ENCODE peak calls at places on chromosomes 5 and 9, in eight cellular contexts. One of them, this sample, is unnamed.

GRCh38 chr9:133103183-133103986 is 17.7 kb downstream of the RALGDS start:
- DNase-seq in ovary: peak; percentile 75
- DNase-seq in CD4-positive, CD25-positive, alpha-beta regulatory T cell: peak; percentile 56
- DNase-seq in HT-29: peak; percentile 87
- DNase-seq in cardiac fibroblast: peak; percentile 45
- DNase-seq in stimulated activated CD4-positive, alpha-beta T cell treated with anti-CD3 and anti-CD28 coated beads, Interleukin-12 subunit alpha, Interleukin-12 subunit beta, amount 100 ng/mL, for 48 hours: peak; percentile 31
- DNase-seq in activated CD4-positive, alpha-beta T cell treated with anti-CD3 and anti-CD28 coated beads, Interleukin-2, amount 10 ng/mL, durations not matched to agents 7 days and 5 days: peak; percentile 54
- DNase-seq in RCC 7860: peak; percentile 22
- DNase-seq in this sample: peak; percentile 61

GRCh38 chr5:1860949-1861348 is 21.8 kb downstream of the IRX4 start:
- DNase-seq in activated CD4-positive, alpha-beta T cell treated with anti-CD3 and anti-CD28 coated beads, Interleukin-2, amount 10 ng/mL, durations not matched to agents 7 days and 5 days: no peak
- DNase-seq in RCC 7860: no peak
- DNase-seq in CD4-positive, CD25-positive, alpha-beta regulatory T cell: no peak
- DNase-seq in HT-29: no peak
- DNase-seq in cardiac fibroblast: no peak
- DNase-seq in stimulated activated CD4-positive, alpha-beta T cell treated with anti-CD3 and anti-CD28 coated beads, Interleukin-12 subunit alpha, Interleukin-12 subunit beta, amount 100 ng/mL, for 48 hours: no peak
- DNase-seq in ovary: no peak
- DNase-seq in this sample: peak; percentile 56

GRCh38 chr5:68682400-68683152 is 411.2 kb upstream of the SLC30A5 start:
- DNase-seq in ovary: no peak
- DNase-seq in activated CD4-positive, alpha-beta T cell treated with anti-CD3 and anti-CD28 coated beads, Interleukin-2, amount 10 ng/mL, durations not matched to agents 7 days and 5 days: no peak
- DNase-seq in CD4-positive, CD25-positive, alpha-beta regulatory T cell: no peak
- DNase-seq in HT-29: peak; percentile 51
- DNase-seq in stimulated activated CD4-positive, alpha-beta T cell treated with anti-CD3 and anti-CD28 coated beads, Interleukin-12 subunit alpha, Interleukin-12 subunit beta, amount 100 ng/mL, for 48 hours: no peak
- DNase-seq in cardiac fibroblast: no peak
- DNase-seq in RCC 7860: peak; percentile 24
- DNase-seq in this sample: no peak

GRCh38 chr9:82140471-82140870 is 151.9 kb downstream of the SPATA31D1 start:
- DNase-seq in stimulated activated CD4-positive, alpha-beta T cell treated with anti-CD3 and anti-CD28 coated beads, Interleukin-12 subunit alpha, Interleukin-12 subunit beta, amount 100 ng/mL, for 48 hours: no peak
- DNase-seq in RCC 7860: no peak
- DNase-seq in HT-29: peak; percentile 10
- DNase-seq in ovary: no peak
- DNase-seq in activated CD4-positive, alpha-beta T cell treated with anti-CD3 and anti-CD28 coated beads, Interleukin-2, amount 10 ng/mL, durations not matched to agents 7 days and 5 days: no peak
- DNase-seq in CD4-positive, CD25-positive, alpha-beta regulatory T cell: no peak
- DNase-seq in cardiac fibroblast: no peak
- DNase-seq in this sample: no peak

GRCh38 chr9:86846679-86847078 is 100.6 kb downstream of the GAS1 start:
- DNase-seq in HT-29: no peak
- DNase-seq in activated CD4-positive, alpha-beta T cell treated with anti-CD3 and anti-CD28 coated beads, Interleukin-2, amount 10 ng/mL, durations not matched to agents 7 days and 5 days: no peak
- DNase-seq in stimulated activated CD4-positive, alpha-beta T cell treated with anti-CD3 and anti-CD28 coated beads, Interleukin-12 subunit alpha, Interleukin-12 subunit beta, amount 100 ng/mL, for 48 hours: no peak
- DNase-seq in RCC 7860: no peak
- DNase-seq in ovary: no peak
- DNase-seq in CD4-positive, CD25-positive, alpha-beta regulatory T cell: no peak
- DNase-seq in cardiac fibroblast: no peak
- DNase-seq in this sample: no peak

GRCh38 chr5:156208271-156208670 is 118.7 kb upstream of the SGCD start:
- DNase-seq in stimulated activated CD4-positive, alpha-beta T cell treated with anti-CD3 and anti-CD28 coated beads, Interleukin-12 subunit alpha, Interleukin-12 subunit beta, amount 100 ng/mL, for 48 hours: no peak
- DNase-seq in cardiac fibroblast: peak; percentile 2
- DNase-seq in activated CD4-positive, alpha-beta T cell treated with anti-CD3 and anti-CD28 coated beads, Interleukin-2, amount 10 ng/mL, durations not matched to agents 7 days and 5 days: peak; percentile 7
- DNase-seq in HT-29: peak; percentile 30
- DNase-seq in RCC 7860: no peak
- DNase-seq in ovary: no peak
- DNase-seq in CD4-positive, CD25-positive, alpha-beta regulatory T cell: no peak
- DNase-seq in this sample: no peak

GRCh38 chr5:133220851-133221674 is 169.2 kb downstream of the HSPA4 start:
- DNase-seq in HT-29: no peak
- DNase-seq in CD4-positive, CD25-positive, alpha-beta regulatory T cell: no peak
- DNase-seq in ovary: no peak
- DNase-seq in activated CD4-positive, alpha-beta T cell treated with anti-CD3 and anti-CD28 coated beads, Interleukin-2, amount 10 ng/mL, durations not matched to agents 7 days and 5 days: no peak
- DNase-seq in cardiac fibroblast: peak; percentile 41
- DNase-seq in RCC 7860: no peak
- DNase-seq in stimulated activated CD4-positive, alpha-beta T cell treated with anti-CD3 and anti-CD28 coated beads, Interleukin-12 subunit alpha, Interleukin-12 subunit beta, amount 100 ng/mL, for 48 hours: no peak
- DNase-seq in this sample: no peak

GRCh38 chr5:60386398-60386797 is 313.6 kb downstream of the DEPDC1B start:
- DNase-seq in CD4-positive, CD25-positive, alpha-beta regulatory T cell: no peak
- DNase-seq in cardiac fibroblast: no peak
- DNase-seq in RCC 7860: no peak
- DNase-seq in HT-29: no peak
- DNase-seq in ovary: no peak
- DNase-seq in activated CD4-positive, alpha-beta T cell treated with anti-CD3 and anti-CD28 coated beads, Interleukin-2, amount 10 ng/mL, durations not matched to agents 7 days and 5 days: no peak
- DNase-seq in stimulated activated CD4-positive, alpha-beta T cell treated with anti-CD3 and anti-CD28 coated beads, Interleukin-12 subunit alpha, Interleukin-12 subunit beta, amount 100 ng/mL, for 48 hours: no peak
- DNase-seq in this sample: no peak

GRCh38 chr5:10293907-10294662 is 13.6 kb downstream of the CMBL start:
- DNase-seq in ovary: no peak
- DNase-seq in activated CD4-positive, alpha-beta T cell treated with anti-CD3 and anti-CD28 coated beads, Interleukin-2, amount 10 ng/mL, durations not matched to agents 7 days and 5 days: no peak
- DNase-seq in HT-29: no peak
- DNase-seq in stimulated activated CD4-positive, alpha-beta T cell treated with anti-CD3 and anti-CD28 coated beads, Interleukin-12 subunit alpha, Interleukin-12 subunit beta, amount 100 ng/mL, for 48 hours: no peak
- DNase-seq in CD4-positive, CD25-positive, alpha-beta regulatory T cell: no peak
- DNase-seq in cardiac fibroblast: no peak
- DNase-seq in RCC 7860: no peak
- DNase-seq in this sample: no peak

GRCh38 chr5:72281764-72282499 is 38.1 kb downstream of the MRPS27 start:
- DNase-seq in cardiac fibroblast: peak; percentile 88
- DNase-seq in ovary: no peak
- DNase-seq in activated CD4-positive, alpha-beta T cell treated with anti-CD3 and anti-CD28 coated beads, Interleukin-2, amount 10 ng/mL, durations not matched to agents 7 days and 5 days: no peak
- DNase-seq in CD4-positive, CD25-positive, alpha-beta regulatory T cell: no peak
- DNase-seq in RCC 7860: no peak
- DNase-seq in HT-29: no peak
- DNase-seq in stimulated activated CD4-positive, alpha-beta T cell treated with anti-CD3 and anti-CD28 coated beads, Interleukin-12 subunit alpha, Interleukin-12 subunit beta, amount 100 ng/mL, for 48 hours: no peak
- DNase-seq in this sample: no peak

GRCh38 chr5:3542158-3542557 is 53.5 kb upstream of the IRX1 start:
- DNase-seq in stimulated activated CD4-positive, alpha-beta T cell treated with anti-CD3 and anti-CD28 coated beads, Interleukin-12 subunit alpha, Interleukin-12 subunit beta, amount 100 ng/mL, for 48 hours: no peak
- DNase-seq in RCC 7860: peak; percentile 54
- DNase-seq in HT-29: no peak
- DNase-seq in cardiac fibroblast: no peak
- DNase-seq in activated CD4-positive, alpha-beta T cell treated with anti-CD3 and anti-CD28 coated beads, Interleukin-2, amount 10 ng/mL, durations not matched to agents 7 days and 5 days: no peak
- DNase-seq in CD4-positive, CD25-positive, alpha-beta regulatory T cell: no peak
- DNase-seq in ovary: no peak
- DNase-seq in this sample: no peak

GRCh38 chr9:93361995-93362394 is 89.5 kb upstream of the FAM120A start:
- DNase-seq in CD4-positive, CD25-positive, alpha-beta regulatory T cell: no peak
- DNase-seq in HT-29: no peak
- DNase-seq in activated CD4-positive, alpha-beta T cell treated with anti-CD3 and anti-CD28 coated beads, Interleukin-2, amount 10 ng/mL, durations not matched to agents 7 days and 5 days: no peak
- DNase-seq in RCC 7860: no peak
- DNase-seq in cardiac fibroblast: no peak
- DNase-seq in stimulated activated CD4-positive, alpha-beta T cell treated with anti-CD3 and anti-CD28 coated beads, Interleukin-12 subunit alpha, Interleukin-12 subunit beta, amount 100 ng/mL, for 48 hours: no peak
- DNase-seq in ovary: no peak
- DNase-seq in this sample: no peak

GRCh38 chr5:140115186-140115500 is 1.2 kb downstream of the PURA start:
- DNase-seq in cardiac fibroblast: no peak
- DNase-seq in HT-29: no peak
- DNase-seq in ovary: no peak
- DNase-seq in RCC 7860: no peak
- DNase-seq in stimulated activated CD4-positive, alpha-beta T cell treated with anti-CD3 and anti-CD28 coated beads, Interleukin-12 subunit alpha, Interleukin-12 subunit beta, amount 100 ng/mL, for 48 hours: no peak
- DNase-seq in CD4-positive, CD25-positive, alpha-beta regulatory T cell: no peak
- DNase-seq in activated CD4-positive, alpha-beta T cell treated with anti-CD3 and anti-CD28 coated beads, Interleukin-2, amount 10 ng/mL, durations not matched to agents 7 days and 5 days: no peak
- DNase-seq in this sample: no peak

GRCh38 chr9:85872444-85872843 is 68.5 kb upstream of the NAA35 start:
- DNase-seq in cardiac fibroblast: no peak
- DNase-seq in CD4-positive, CD25-positive, alpha-beta regulatory T cell: no peak
- DNase-seq in HT-29: no peak
- DNase-seq in activated CD4-positive, alpha-beta T cell treated with anti-CD3 and anti-CD28 coated beads, Interleukin-2, amount 10 ng/mL, durations not matched to agents 7 days and 5 days: no peak
- DNase-seq in ovary: no peak
- DNase-seq in stimulated activated CD4-positive, alpha-beta T cell treated with anti-CD3 and anti-CD28 coated beads, Interleukin-12 subunit alpha, Interleukin-12 subunit beta, amount 100 ng/mL, for 48 hours: no peak
- DNase-seq in RCC 7860: no peak
- DNase-seq in this sample: no peak

GRCh38 chr9:88777498-88778312 is 213.6 kb upstream of the S1PR3 start:
- DNase-seq in stimulated activated CD4-positive, alpha-beta T cell treated with anti-CD3 and anti-CD28 coated beads, Interleukin-12 subunit alpha, Interleukin-12 subunit beta, amount 100 ng/mL, for 48 hours: no peak
- DNase-seq in RCC 7860: no peak
- DNase-seq in CD4-positive, CD25-positive, alpha-beta regulatory T cell: no peak
- DNase-seq in ovary: no peak
- DNase-seq in activated CD4-positive, alpha-beta T cell treated with anti-CD3 and anti-CD28 coated beads, Interleukin-2, amount 10 ng/mL, durations not matched to agents 7 days and 5 days: no peak
- DNase-seq in cardiac fibroblast: peak; percentile 89
- DNase-seq in HT-29: no peak
- DNase-seq in this sample: peak; percentile 68

GRCh38 chr9:10613413-10613812 is 611 bp upstream of the PTPRD start:
- DNase-seq in stimulated activated CD4-positive, alpha-beta T cell treated with anti-CD3 and anti-CD28 coated beads, Interleukin-12 subunit alpha, Interleukin-12 subunit beta, amount 100 ng/mL, for 48 hours: no peak
- DNase-seq in CD4-positive, CD25-positive, alpha-beta regulatory T cell: no peak
- DNase-seq in cardiac fibroblast: no peak
- DNase-seq in RCC 7860: no peak
- DNase-seq in HT-29: no peak
- DNase-seq in activated CD4-positive, alpha-beta T cell treated with anti-CD3 and anti-CD28 coated beads, Interleukin-2, amount 10 ng/mL, durations not matched to agents 7 days and 5 days: no peak
- DNase-seq in ovary: no peak
- DNase-seq in this sample: no peak

GRCh38 chr5:1647580-1647979 is 123.8 kb upstream of the LPCAT1 start:
- DNase-seq in RCC 7860: no peak
- DNase-seq in stimulated activated CD4-positive, alpha-beta T cell treated with anti-CD3 and anti-CD28 coated beads, Interleukin-12 subunit alpha, Interleukin-12 subunit beta, amount 100 ng/mL, for 48 hours: no peak
- DNase-seq in cardiac fibroblast: no peak
- DNase-seq in ovary: no peak
- DNase-seq in CD4-positive, CD25-positive, alpha-beta regulatory T cell: no peak
- DNase-seq in activated CD4-positive, alpha-beta T cell treated with anti-CD3 and anti-CD28 coated beads, Interleukin-2, amount 10 ng/mL, durations not matched to agents 7 days and 5 days: no peak
- DNase-seq in HT-29: no peak
- DNase-seq in this sample: no peak

This sample was measured in heart right ventricle.